ENCODE peak calls at places on chromosomes 11 and 22, in six cellular contexts. T is stimulated activated CD4-positive, alpha-beta T cell treated with anti-CD3 and anti-CD28 coated beads, Interleukin-4, amount 100 ng/mL, for 48 hours; M is type B pancreatic cell; N is sciatic nerve; D is left ventricle myocardium superior; B is nephron progenitor cell. E is an unnamed sample.

GRCh38 chr11:109085708-109086373 is 336.1 kb upstream of the C11orf87 start:
- DNase-seq in T (no peak), M (no peak), N (no peak), D (peak; percentile 55), B (no peak), E (no peak)

GRCh38 chr11:42593426-42593825 is 718.4 kb upstream of the API5 start:
- DNase-seq in T (no peak), M (no peak), N (no peak), D (no peak), B (no peak), E (no peak)

GRCh38 chr11:85913486-85913885 is 58.3 kb downstream of the CCDC83 start:
- DNase-seq in T (no peak), M (no peak), N (no peak), D (no peak), B (no peak), E (no peak)

GRCh38 chr11:111922803-111923202 is 4.1 kb downstream of the C11orf52 start:
- DNase-seq in T (no peak), M (no peak), N (no peak), D (no peak), B (no peak), E (no peak)

GRCh38 chr11:29328961-29329441 is 687.8 kb downstream of the KCNA4 start:
- DNase-seq in T (no peak), M (no peak), N (no peak), D (no peak), B (no peak), E (no peak)

GRCh38 chr11:73469401-73469800 is 93.2 kb downstream of the RELT start:
- DNase-seq in T (no peak), M (no peak), N (no peak), D (no peak), B (no peak), E (no peak)

GRCh38 chr11:111983187-111983986 is 41.8 kb upstream of the DLAT start:
- DNase-seq in T (no peak), M (no peak), N (no peak), D (peak; percentile 53), B (peak; percentile 48), E (no peak)

GRCh38 chr11:129814244-129814992 is 1.2 kb upstream of the TMEM45B start:
- DNase-seq in T (peak; percentile 73), M (no peak), N (no peak), D (no peak), B (no peak), E (peak; percentile 10)

GRCh38 chr11:83475741-83476140 is 189.6 kb upstream of the CCDC90B start:
- DNase-seq in T (no peak), M (no peak), N (no peak), D (no peak), B (no peak), E (no peak)

GRCh38 chr11:26947379-26947844 is 46.5 kb upstream of the FIBIN start:
- DNase-seq in T (no peak), M (no peak), N (no peak), D (peak; percentile 29), B (no peak), E (no peak)

GRCh38 chr11:80694385-80694784 is 1253.6 kb upstream of the TENM4 start:
- DNase-seq in T (no peak), M (no peak), N (no peak), D (no peak), B (no peak), E (no peak)

GRCh38 chr22:49017769-49018330 is 809.8 kb downstream of the BRD1 start:
- DNase-seq in T (no peak), M (peak; percentile 52), N (peak; percentile 23), D (no peak), B (no peak), E (no peak)

GRCh38 chr11:34148504-34149165 is 43.2 kb downstream of the NAT10 start:
- DNase-seq in T (no peak), M (no peak), N (peak; percentile 47), D (no peak), B (peak; percentile 32), E (no peak)

E was measured in stimulated activated effector memory CD8-positive, alpha-beta T cell treated with anti-CD3 and anti-CD28 coated beads, Interleukin-12 subunit alpha, Interleukin-12 subunit beta, amount 100 ng/mL, for 72 hours.